ENCODE peak calls at places on chromosomes 4 and X, in eight cellular contexts. One of them, this sample, is unnamed. For H3K4me1, the result is how much of the 10 kb centered on the place peaks cover.

GRCh38 chr4:26022346-26022891 is 108.4 kb downstream of the SMIM20 start:
- DNase-seq in lower lobe of right lung: no peak
- DNase-seq in aorta: no peak
- DNase-seq in tibial nerve: no peak
- DNase-seq in PC-9: peak
- DNase-seq in A549: peak
- DNase-seq in hepatocyte: peak
- DNase-seq in neural progenitor cell: no peak
- DNase-seq in this sample: no peak

GRCh38 chr4:19300213-19300612 is 951.5 kb upstream of the SLIT2 start:
- DNase-seq in lower lobe of right lung: no peak
- DNase-seq in aorta: no peak
- DNase-seq in tibial nerve: no peak
- DNase-seq in PC-9: no peak
- DNase-seq in A549: no peak
- DNase-seq in hepatocyte: no peak
- DNase-seq in neural progenitor cell: no peak
- DNase-seq in this sample: no peak

GRCh38 chr4:3413675-3414420 is 27.9 kb upstream of the HGFAC start:
- DNase-seq in lower lobe of right lung: peak
- DNase-seq in aorta: peak
- DNase-seq in tibial nerve: no peak
- DNase-seq in PC-9: no peak
- DNase-seq in A549: no peak
- DNase-seq in hepatocyte: no peak
- DNase-seq in neural progenitor cell: peak
- DNase-seq in this sample: peak

GRCh38 chr4:82232891-82233290 is 140.9 kb downstream of the HNRNPD start:
- DNase-seq in lower lobe of right lung: no peak
- DNase-seq in aorta: no peak
- DNase-seq in tibial nerve: no peak
- DNase-seq in PC-9: no peak
- DNase-seq in A549: no peak
- DNase-seq in hepatocyte: no peak
- DNase-seq in neural progenitor cell: no peak
- DNase-seq in this sample: no peak

GRCh38 chrX:103941201-103941975 is 21.0 kb upstream of the TMSB15B start:
- DNase-seq in lower lobe of right lung: no peak
- DNase-seq in aorta: no peak
- DNase-seq in tibial nerve: no peak
- DNase-seq in PC-9: no peak
- DNase-seq in A549: peak
- DNase-seq in hepatocyte: peak
- DNase-seq in neural progenitor cell: peak
- DNase-seq in this sample: no peak

GRCh38 chrX:42751573-42751972 is 26.4 kb downstream of the PPP1R2C start:
- DNase-seq in lower lobe of right lung: no peak
- DNase-seq in aorta: no peak
- DNase-seq in tibial nerve: no peak
- DNase-seq in PC-9: no peak
- DNase-seq in A549: no peak
- DNase-seq in hepatocyte: no peak
- DNase-seq in neural progenitor cell: no peak
- DNase-seq in this sample: no peak

GRCh38 chr4:82786004-82786400 is 12.6 kb downstream of the SCD5 start:
- DNase-seq in lower lobe of right lung: no peak
- DNase-seq in aorta: no peak
- DNase-seq in tibial nerve: no peak
- DNase-seq in PC-9: no peak
- DNase-seq in A549: no peak
- DNase-seq in hepatocyte: no peak
- DNase-seq in neural progenitor cell: peak
- DNase-seq in this sample: no peak

GRCh38 chrX:23742174-23742692 is 843 bp downstream of the ACOT9 start:
- DNase-seq in lower lobe of right lung: no peak
- DNase-seq in aorta: no peak
- DNase-seq in tibial nerve: peak
- DNase-seq in PC-9: peak
- DNase-seq in A549: peak
- DNase-seq in hepatocyte: peak
- DNase-seq in neural progenitor cell: peak
- DNase-seq in this sample: no peak

GRCh38 chrX:22220941-22221340 is 51.8 kb upstream of the CBLL2 start:
- DNase-seq in lower lobe of right lung: no peak
- DNase-seq in aorta: no peak
- DNase-seq in tibial nerve: no peak
- DNase-seq in PC-9: peak
- DNase-seq in A549: peak
- DNase-seq in hepatocyte: no peak
- DNase-seq in neural progenitor cell: no peak
- DNase-seq in this sample: peak

GRCh38 chrX:26922278-26922677 is 540.9 kb downstream of the PPP4R3C start:
- DNase-seq in lower lobe of right lung: no peak
- DNase-seq in aorta: no peak
- DNase-seq in tibial nerve: no peak
- DNase-seq in PC-9: no peak
- DNase-seq in A549: no peak
- DNase-seq in hepatocyte: no peak
- DNase-seq in neural progenitor cell: no peak
- DNase-seq in this sample: no peak

GRCh38 chr4:79273918-79274317 is 51.9 kb downstream of the NAA11 start:
- DNase-seq in lower lobe of right lung: no peak
- DNase-seq in aorta: no peak
- DNase-seq in tibial nerve: no peak
- DNase-seq in PC-9: no peak
- DNase-seq in A549: no peak
- DNase-seq in hepatocyte: no peak
- DNase-seq in neural progenitor cell: no peak
- DNase-seq in this sample: no peak

GRCh38 chrX:19840899-19841648 is 46.3 kb downstream of the SH3KBP1 start:
- DNase-seq in lower lobe of right lung: no peak
- DNase-seq in aorta: no peak
- DNase-seq in tibial nerve: no peak
- DNase-seq in PC-9: no peak
- DNase-seq in A549: no peak
- DNase-seq in hepatocyte: no peak
- DNase-seq in neural progenitor cell: peak
- DNase-seq in this sample: no peak

GRCh38 chr4:64581422-64581821 is 172.2 kb upstream of the TECRL start:
- DNase-seq in lower lobe of right lung: no peak
- DNase-seq in aorta: no peak
- DNase-seq in tibial nerve: no peak
- DNase-seq in PC-9: no peak
- DNase-seq in A549: no peak
- DNase-seq in hepatocyte: peak
- DNase-seq in neural progenitor cell: no peak
- DNase-seq in this sample: no peak

GRCh38 chr4:3682236-3683076 is 83.7 kb upstream of the ADRA2C start:
- DNase-seq in lower lobe of right lung: peak
- DNase-seq in aorta: no peak
- DNase-seq in tibial nerve: no peak
- DNase-seq in PC-9: no peak
- DNase-seq in A549: no peak
- DNase-seq in hepatocyte: no peak
- DNase-seq in neural progenitor cell: no peak
- DNase-seq in this sample: no peak

GRCh38 chrX:54087661-54088060 is 43.4 kb upstream of the PHF8 start:
- DNase-seq in lower lobe of right lung: no peak
- DNase-seq in aorta: no peak
- DNase-seq in tibial nerve: no peak
- DNase-seq in PC-9: no peak
- DNase-seq in A549: no peak
- DNase-seq in hepatocyte: no peak
- DNase-seq in neural progenitor cell: no peak
- DNase-seq in this sample: no peak

GRCh38 chrX:54089191-54089590 is 44.9 kb upstream of the PHF8 start:
- DNase-seq in lower lobe of right lung: no peak
- DNase-seq in aorta: no peak
- DNase-seq in tibial nerve: no peak
- DNase-seq in PC-9: no peak
- DNase-seq in A549: no peak
- DNase-seq in hepatocyte: no peak
- DNase-seq in neural progenitor cell: no peak
- DNase-seq in this sample: no peak

GRCh38 chrX:54085666-54086065 is 41.4 kb upstream of the PHF8 start:
- DNase-seq in lower lobe of right lung: no peak
- DNase-seq in aorta: no peak
- DNase-seq in tibial nerve: no peak
- DNase-seq in PC-9: no peak
- DNase-seq in A549: no peak
- DNase-seq in hepatocyte: no peak
- DNase-seq in neural progenitor cell: no peak
- DNase-seq in this sample: no peak

GRCh38 chrX:54093159-54093558 is 48.9 kb upstream of the PHF8 start:
- DNase-seq in lower lobe of right lung: no peak
- DNase-seq in aorta: no peak
- DNase-seq in tibial nerve: no peak
- DNase-seq in PC-9: no peak
- DNase-seq in A549: no peak
- DNase-seq in hepatocyte: no peak
- DNase-seq in neural progenitor cell: no peak
- DNase-seq in this sample: no peak

GRCh38 chrX:54090880-54091279 is 46.6 kb upstream of the PHF8 start:
- DNase-seq in lower lobe of right lung: no peak
- DNase-seq in aorta: no peak
- DNase-seq in tibial nerve: no peak
- DNase-seq in PC-9: no peak
- DNase-seq in A549: no peak
- DNase-seq in hepatocyte: no peak
- DNase-seq in neural progenitor cell: no peak
- DNase-seq in this sample: no peak
- H3K4me3 ChIP-seq in lower lobe of right lung: no peak
- H3K4me3 ChIP-seq in aorta: no peak
- H3K4me3 ChIP-seq in tibial nerve: no peak
- H3K4me3 ChIP-seq in PC-9: no peak
- H3K4me3 ChIP-seq in A549: no peak
- H3K4me3 ChIP-seq in hepatocyte: no peak
- H3K4me3 ChIP-seq in neural progenitor cell: no peak
- H3K4me3 ChIP-seq in this sample: no peak

DNA sequence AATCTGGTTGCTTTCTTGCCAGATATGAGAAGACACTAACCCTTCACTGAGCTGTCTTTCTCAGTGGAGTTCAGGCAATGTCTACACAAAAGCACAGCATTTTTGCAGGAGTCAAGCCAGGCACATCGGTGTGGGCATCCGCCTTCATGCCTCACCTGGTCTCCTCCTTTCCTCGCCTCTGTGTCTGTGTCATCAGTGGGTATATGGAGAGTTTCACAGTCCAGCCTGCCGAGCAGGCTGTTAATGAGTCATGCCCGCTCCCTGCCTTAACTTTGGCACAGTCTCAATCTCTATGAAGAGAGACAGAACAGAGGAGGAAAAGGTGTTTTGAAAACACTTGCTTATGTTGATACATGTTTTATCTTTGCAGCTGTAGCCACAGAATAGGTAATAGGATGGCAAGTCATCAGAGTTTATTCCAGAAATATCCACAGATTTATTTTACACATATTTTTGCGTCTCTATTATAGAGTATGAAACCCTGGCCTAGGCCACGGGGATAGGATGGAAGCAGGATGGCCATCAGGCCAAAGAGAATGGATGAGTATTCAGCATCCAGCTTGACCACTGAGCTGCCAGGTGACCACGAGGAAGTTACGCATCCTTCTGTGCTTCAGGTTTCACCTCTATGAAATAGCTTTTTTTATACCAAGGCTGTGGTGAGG is 32.8 kb upstream of the MAML3 start:
- DNase-seq in lower lobe of right lung: no peak
- DNase-seq in aorta: no peak
- DNase-seq in tibial nerve: no peak
- DNase-seq in PC-9: peak
- DNase-seq in A549: peak
- DNase-seq in hepatocyte: peak
- DNase-seq in neural progenitor cell: no peak
- DNase-seq in this sample: peak
- H3K27ac ChIP-seq in lower lobe of right lung: no peak
- H3K27ac ChIP-seq in aorta: no peak
- H3K27ac ChIP-seq in tibial nerve: no peak
- H3K27ac ChIP-seq in PC-9: peak
- H3K27ac ChIP-seq in A549: peak
- H3K27ac ChIP-seq in hepatocyte: no peak
- H3K27ac ChIP-seq in neural progenitor cell: no peak
- H3K27ac ChIP-seq in this sample: peak

GRCh38 chr4:168636506-168637176 is 139.8 kb downstream of the PALLD start:
- DNase-seq in lower lobe of right lung: no peak
- DNase-seq in aorta: no peak
- DNase-seq in tibial nerve: no peak
- DNase-seq in PC-9: peak
- DNase-seq in A549: no peak
- DNase-seq in hepatocyte: no peak
- DNase-seq in neural progenitor cell: no peak
- DNase-seq in this sample: no peak
- H3K4me1 ChIP-seq in lower lobe of right lung: under half
- H3K4me1 ChIP-seq in aorta: under half
- H3K4me1 ChIP-seq in tibial nerve: under half
- H3K4me1 ChIP-seq in PC-9: half or more
- H3K4me1 ChIP-seq in A549: under half
- H3K4me1 ChIP-seq in hepatocyte: under half
- H3K4me1 ChIP-seq in neural progenitor cell: under half
- H3K4me1 ChIP-seq in this sample: under half

GRCh38 chrX:427812-428725 is 41.4 kb upstream of the PPP2R3B start:
- DNase-seq in lower lobe of right lung: peak
- DNase-seq in aorta: no peak
- DNase-seq in tibial nerve: no peak
- DNase-seq in PC-9: no peak
- DNase-seq in A549: peak
- DNase-seq in hepatocyte: peak
- DNase-seq in neural progenitor cell: peak
- DNase-seq in this sample: no peak
- H3K4me3 ChIP-seq in lower lobe of right lung: no peak
- H3K4me3 ChIP-seq in aorta: no peak
- H3K4me3 ChIP-seq in tibial nerve: peak
- H3K4me3 ChIP-seq in PC-9: no peak
- H3K4me3 ChIP-seq in A549: peak
- H3K4me3 ChIP-seq in hepatocyte: peak
- H3K4me3 ChIP-seq in neural progenitor cell: peak
- H3K4me3 ChIP-seq in this sample: no peak

DNA sequence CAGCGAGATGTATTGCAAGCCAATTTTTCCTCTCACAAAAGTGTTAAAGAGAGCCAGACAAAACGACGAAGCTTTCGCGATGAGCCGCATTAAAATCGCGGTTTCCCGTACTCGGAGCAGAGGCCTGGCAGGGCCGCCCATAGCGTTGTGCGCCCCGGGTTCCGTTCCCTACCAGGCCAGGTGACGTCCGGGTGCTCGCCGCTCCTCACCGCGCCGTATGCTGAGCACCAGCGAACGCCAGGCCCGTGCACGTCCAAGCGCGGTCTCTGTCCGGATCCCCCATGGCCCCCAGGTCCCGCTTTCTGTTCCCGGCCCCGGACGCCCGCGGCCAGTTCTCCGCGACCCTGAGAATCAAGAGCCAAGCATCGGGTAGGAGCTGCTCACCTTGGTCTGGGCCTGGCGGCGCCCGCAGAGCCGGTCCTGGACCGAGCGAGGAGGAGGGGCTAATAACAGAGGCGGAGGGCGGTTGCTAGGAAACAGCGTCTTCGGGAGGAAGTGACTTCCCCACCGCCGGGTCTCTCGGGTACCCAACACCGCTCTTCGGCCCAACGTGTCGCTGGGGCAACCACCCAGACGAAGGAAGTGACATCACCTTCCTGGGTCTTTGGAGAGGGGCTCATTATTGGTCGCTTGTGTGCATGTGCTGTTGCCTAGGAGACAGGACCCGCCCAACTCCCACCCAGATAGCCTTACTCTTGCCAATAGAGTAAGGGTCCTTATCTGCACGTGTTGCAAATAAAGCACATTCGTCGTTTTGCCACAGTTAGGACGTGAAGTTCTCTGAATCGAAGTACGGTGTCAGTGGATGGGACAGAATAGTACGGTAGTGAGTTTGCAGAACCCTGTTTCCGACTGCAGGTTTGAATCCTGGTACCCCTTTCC is at the start of gene MAP9:
- DNase-seq in lower lobe of right lung: peak
- DNase-seq in aorta: peak
- DNase-seq in tibial nerve: peak
- DNase-seq in PC-9: peak
- DNase-seq in A549: peak
- DNase-seq in hepatocyte: peak
- DNase-seq in neural progenitor cell: peak
- DNase-seq in this sample: peak
- H3K27ac ChIP-seq in lower lobe of right lung: peak
- H3K27ac ChIP-seq in aorta: peak
- H3K27ac ChIP-seq in tibial nerve: peak
- H3K27ac ChIP-seq in PC-9: no peak
- H3K27ac ChIP-seq in A549: peak
- H3K27ac ChIP-seq in hepatocyte: peak
- H3K27ac ChIP-seq in neural progenitor cell: no peak
- H3K27ac ChIP-seq in this sample: peak

This sample was measured in RWPE2.